ENCODE peak calls at places on chromosomes 7 and 10, in eight cellular contexts. X is psoas muscle, I is ovary, H is NB4, V is tibial artery, M is BJ, P is astrocyte of the spinal cord, C is neural progenitor cell. U is an unnamed sample.

GRCh38 chr7:105198223-105198622 is 184.2 kb downstream of the KMT2E start:
- DNase-seq in H (no peak), I (no peak), C (peak), P (peak), V (no peak), X (no peak), M (peak), U (peak)

GRCh38 chr7:138158739-138159528 is 82.7 kb downstream of the AKR1D1 start:
- DNase-seq in C (no peak), V (no peak), M (no peak), P (no peak), I (no peak), H (no peak), X (no peak), U (no peak)

GRCh38 chr10:46523881-46524470 is 32.5 kb downstream of the GPRIN2 start:
- DNase-seq in I (peak), H (no peak), X (peak), P (peak), V (peak), C (no peak), M (peak), U (peak)

GRCh38 chr10:6068422-6068821 is 6.3 kb upstream of the IL2RA start:
- DNase-seq in I (no peak), C (no peak), X (no peak), H (peak), M (no peak), V (peak), P (no peak), U (no peak)

GRCh38 chr7:138886501-138886917 is 88.5 kb upstream of the ATP6V0A4 start:
- DNase-seq in I (no peak), V (no peak), P (peak), X (no peak), M (no peak), H (peak), C (peak), U (peak)

GRCh38 chr7:152093717-152094116 is 68.2 kb downstream of the GALNT11 start:
- DNase-seq in X (no peak), V (no peak), P (no peak), H (no peak), C (no peak), I (no peak), M (no peak), U (peak)

GRCh38 chr7:66082083-66082482 is 6.5 kb downstream of the ASL start:
- DNase-seq in X (no peak), V (no peak), P (no peak), H (no peak), I (no peak), C (no peak), M (no peak), U (no peak)

GRCh38 chr10:71462642-71462935 is 65.9 kb downstream of the CDH23 start:
- DNase-seq in M (no peak), I (no peak), H (no peak), P (no peak), V (no peak), C (no peak), X (no peak), U (no peak)

GRCh38 chr7:133985300-133985699 is 141.8 kb upstream of the LRGUK start:
- DNase-seq in M (no peak), V (no peak), C (no peak), X (no peak), I (no peak), H (no peak), P (no peak), U (no peak)

GRCh38 chr7:31079126-31079918 is 27.2 kb downstream of the ADCYAP1R1 start:
- DNase-seq in M (no peak), I (no peak), P (no peak), C (no peak), V (no peak), H (no peak), X (no peak), U (no peak)

GRCh38 chr7:22291979-22292378 is 65.0 kb downstream of the RAPGEF5 start:
- DNase-seq in I (no peak), M (no peak), V (no peak), P (no peak), X (no peak), H (no peak), C (no peak), U (no peak)

GRCh38 chr7:67137464-67137863 is 140.8 kb downstream of the TYW1 start:
- DNase-seq in V (no peak), M (no peak), I (no peak), X (no peak), P (no peak), H (no peak), C (no peak), U (no peak)

GRCh38 chr10:12500406-12501303 is 151.3 kb downstream of the CAMK1D start:
- DNase-seq in V (no peak), H (peak), I (no peak), X (no peak), C (no peak), P (peak), M (no peak), U (peak)

GRCh38 chr10:107653832-107654287 is 489.4 kb upstream of the SORCS1 start:
- DNase-seq in I (no peak), P (peak), V (no peak), H (peak), M (no peak), X (no peak), C (no peak), U (peak)

GRCh38 chr7:147646568-147646967 is 944.0 kb upstream of the C7orf33 start:
- DNase-seq in P (no peak), V (no peak), H (no peak), I (no peak), X (no peak), M (no peak), C (no peak), U (no peak)

GRCh38 chr7:124856299-124856888 is 73.2 kb downstream of the POT1 start:
- DNase-seq in X (no peak), V (no peak), H (peak), C (peak), I (no peak), P (peak), M (peak), U (peak)
- TF ChIP-seq CTCF in X (peak), V (peak), H (peak), C (peak), I (peak), P (peak), M (peak), U (peak)

GRCh38 chr7:1290262-1291039 is 57.8 kb downstream of the UNCX start:
- DNase-seq in M (no peak), P (no peak), H (peak), I (no peak), C (peak), V (no peak), X (no peak), U (peak)
- H3K4me3 ChIP-seq in M (peak), P (peak), H (no peak), I (no peak), C (peak), V (peak), X (peak), U (peak)

DNA sequence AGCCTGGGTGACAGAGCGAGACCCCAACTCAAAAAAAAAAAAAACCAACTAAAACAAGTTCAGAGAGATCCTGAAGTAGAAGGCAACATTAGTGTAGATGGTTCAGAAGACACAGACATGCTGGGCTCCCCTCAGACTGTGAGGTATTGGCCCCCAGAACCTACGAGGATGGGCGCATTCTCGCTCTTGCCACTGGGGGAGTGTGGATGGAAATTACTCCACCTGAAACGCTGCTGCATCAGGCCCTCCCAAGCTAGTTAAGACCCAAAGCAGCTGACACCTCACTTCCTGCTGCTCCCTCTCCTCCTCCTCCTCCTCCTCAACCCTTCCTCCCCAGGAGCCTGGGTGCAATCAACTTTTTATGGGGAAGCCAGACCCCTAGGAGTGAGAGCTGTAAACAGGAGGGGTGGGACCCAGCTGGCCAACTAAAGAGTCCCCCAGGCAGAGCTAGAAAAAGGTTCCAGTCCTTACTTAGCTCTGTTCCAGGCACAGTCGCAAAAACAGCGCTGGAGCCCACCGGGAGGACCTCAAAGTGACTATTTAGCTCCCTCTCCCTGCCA is 7.4 kb downstream of the SH3PXD2A start:
- DNase-seq in H (peak), V (no peak), P (no peak), M (no peak), C (peak), I (peak), X (no peak), U (no peak)
- TF ChIP-seq CTCF in H (peak), V (no peak), P (peak), M (peak), C (peak), I (no peak), X (peak), U (peak)

DNA sequence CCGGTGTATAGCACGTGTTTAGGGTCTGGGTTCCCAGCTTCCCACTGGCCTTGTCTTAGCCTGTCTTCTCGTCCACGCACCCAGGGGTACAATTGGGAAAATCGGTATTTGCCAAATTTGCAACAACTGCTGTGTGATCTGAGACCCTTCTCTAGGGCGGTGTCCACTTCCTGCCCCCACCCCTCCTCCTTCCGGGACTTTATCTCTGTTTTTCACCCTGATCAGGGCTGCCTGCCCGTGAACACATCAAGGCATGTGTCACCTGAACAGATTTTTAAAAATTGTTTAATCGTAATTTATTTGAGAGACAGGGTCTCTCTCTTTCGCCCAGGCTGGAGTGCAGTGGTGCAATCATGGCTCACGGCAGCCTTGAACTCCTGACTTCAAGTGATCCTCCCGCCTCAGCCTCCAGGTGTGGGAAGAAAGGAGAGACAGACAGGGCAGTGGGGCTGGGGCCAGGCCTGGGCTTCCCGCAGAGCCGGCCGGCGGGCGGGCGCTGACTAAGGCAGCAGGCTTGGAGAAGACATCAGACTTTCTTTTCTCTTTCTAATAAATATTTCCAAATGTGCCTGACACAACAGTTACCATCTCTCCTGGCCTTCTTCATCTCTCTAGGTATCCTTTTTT is 27.5 kb downstream of the ELFN1 start:
- DNase-seq in H (no peak), X (no peak), M (no peak), P (peak), C (no peak), V (no peak), I (no peak), U (no peak)
- H3K4me3 ChIP-seq in H (no peak), X (no peak), M (no peak), P (no peak), C (no peak), V (no peak), I (no peak), U (no peak)

U was measured in fibroblast of villous mesenchyme.